ENCODE peak calls at places on chromosomes 3 and 15, in seven cellular contexts. R, N, U, Q, D, G and Y are unnamed samples.

GRCh38 chr3:99961756-99962515 is 144.3 kb downstream of the CMSS1 start:
- DNase-seq in D (no peak), N (no peak), R (no peak), G (no peak), Q (no peak), U (no peak), Y (no peak)

GRCh38 chr15:28023422-28023821 is 75.7 kb downstream of the OCA2 start:
- DNase-seq in N (no peak), D (no peak), U (no peak), G (no peak), R (no peak), Q (no peak), Y (no peak)

GRCh38 chr3:196650740-196651311 is 11.3 kb downstream of the NRROS start:
- DNase-seq in D (no peak), N (no peak), Q (peak; percentile 42), U (peak; percentile 48), R (peak; percentile 67), G (peak; percentile 39), Y (no peak)

GRCh38 chr3:184359610-184360009 is 1.8 kb downstream of the CLCN2 start:
- DNase-seq in D (peak; percentile 40), G (no peak), U (peak; percentile 29), Q (no peak), R (no peak), N (no peak), Y (no peak)

GRCh38 chr3:107249132-107249531 is 128.1 kb upstream of the CCDC54 start:
- DNase-seq in D (no peak), U (no peak), N (no peak), Q (no peak), R (no peak), G (no peak), Y (no peak)

GRCh38 chr3:11995061-11995460 is 9.1 kb upstream of the SYN2 start:
- DNase-seq in G (no peak), N (no peak), D (no peak), U (no peak), R (no peak), Q (no peak), Y (no peak)

GRCh38 chr3:159604151-159604581 is 384.5 kb upstream of the IL12A start:
- DNase-seq in G (no peak), Q (no peak), D (no peak), U (peak; percentile 94), R (peak; percentile 16), N (peak; percentile 47), Y (no peak)

GRCh38 chr3:120172070-120172469 is 77.8 kb upstream of the GSK3B start:
- DNase-seq in U (no peak), D (no peak), N (no peak), R (peak; percentile 25), Q (no peak), G (no peak), Y (no peak)

GRCh38 chr3:43389388-43390254 is 103.3 kb downstream of the SNRK start:
- DNase-seq in U (peak; percentile 60), N (peak; percentile 61), Q (peak; percentile 52), D (no peak), R (peak; percentile 55), G (peak; percentile 57), Y (no peak)

GRCh38 chr3:113954091-113954685 is 6.4 kb downstream of the ZDHHC23 start:
- DNase-seq in Q (no peak), R (no peak), G (no peak), N (no peak), D (no peak), U (no peak), Y (no peak)

GRCh38 chr3:155995525-155996370 is 124.6 kb upstream of the KCNAB1 start:
- DNase-seq in N (no peak), Q (no peak), G (no peak), D (no peak), R (no peak), U (no peak), Y (no peak)

GRCh38 chr3:147977001-147977400 is 567.8 kb downstream of the ZIC1 start:
- DNase-seq in Q (no peak), N (no peak), G (no peak), D (no peak), U (no peak), R (no peak), Y (no peak)

GRCh38 chr3:119508172-119508845 is 10.0 kb downstream of the TIMMDC1 start:
- DNase-seq in Q (no peak), U (no peak), D (no peak), R (no peak), N (no peak), G (no peak), Y (no peak)

GRCh38 chr15:90557651-90558084 is 27.9 kb downstream of the CRTC3 start:
- DNase-seq in G (peak; percentile 93), N (peak; percentile 63), Q (peak; percentile 64), R (peak; percentile 85), D (peak; percentile 75), U (peak; percentile 96), Y (no peak)
- H3K4me1 ChIP-seq in G (peaks cover 31% of the 10 kb centered on the region), N (peaks cover 66% of the 10 kb centered on the region), Q (peaks cover 8% of the 10 kb centered on the region), R (peaks cover 15% of the 10 kb centered on the region), D (peaks cover 40% of the 10 kb centered on the region), U (peaks cover 68% of the 10 kb centered on the region), Y (peaks cover 4% of the 10 kb centered on the region)

GRCh38 chr15:66615846-66616245 is 50.0 kb upstream of the LCTL start:
- DNase-seq in N (no peak), U (no peak), Q (no peak), G (no peak), D (no peak), R (no peak), Y (no peak)
- H3K4me1 ChIP-seq in N (peaks cover 72% of the 10 kb centered on the region), U (peaks cover 17% of the 10 kb centered on the region), Q (peaks cover 19% of the 10 kb centered on the region), G (peaks cover 46% of the 10 kb centered on the region), D (peaks cover 4% of the 10 kb centered on the region), R (no peaks in the 10 kb centered on the region), Y (peaks cover 22% of the 10 kb centered on the region)

DNA sequence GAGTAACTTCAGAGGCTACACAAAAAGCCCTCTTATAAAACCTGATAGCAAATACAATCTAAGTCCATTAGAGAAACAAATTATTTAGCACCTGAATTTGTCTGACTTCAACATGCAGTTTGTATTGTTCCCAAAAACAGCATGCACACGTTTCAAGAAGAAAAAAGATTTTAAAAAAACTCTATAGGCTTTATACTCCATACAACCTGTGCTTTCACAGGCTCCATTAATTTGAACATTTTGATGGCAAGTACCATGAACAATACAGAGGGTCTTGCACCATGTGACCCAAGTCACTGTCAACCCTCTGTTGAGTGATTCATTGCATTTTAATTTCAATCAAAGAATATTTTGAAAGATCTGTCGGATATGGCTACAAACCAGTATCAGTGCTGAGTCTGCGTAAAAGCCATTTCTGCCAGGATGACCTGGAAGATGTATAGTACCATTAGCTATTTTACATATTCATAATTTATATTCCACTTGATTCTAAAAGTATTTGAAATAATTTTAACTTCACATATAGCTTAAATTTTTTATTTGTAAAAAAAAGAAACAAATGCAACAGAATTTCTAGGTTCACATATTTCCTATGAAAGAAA is 13.2 kb downstream of the ANXA2 start:
- DNase-seq in Q (no peak), N (no peak), U (no peak), D (no peak), R (no peak), G (no peak), Y (no peak)
- H3K4me1 ChIP-seq in Q (peaks cover 9% of the 10 kb centered on the region), N (peaks cover 65% of the 10 kb centered on the region), U (peaks cover 11% of the 10 kb centered on the region), D (peaks cover 4% of the 10 kb centered on the region), R (no peaks in the 10 kb centered on the region), G (peaks cover 20% of the 10 kb centered on the region), Y (peaks cover 3% of the 10 kb centered on the region)

GRCh38 chr3:142886938-142887337 is 1.9 kb downstream of the PCOLCE2 start:
- DNase-seq in D (no peak), Q (no peak), G (no peak), R (no peak), N (no peak), U (no peak), Y (no peak)
- H3K4me1 ChIP-seq in D (no peaks in the 10 kb centered on the region), Q (no peaks in the 10 kb centered on the region), G (peaks cover 14% of the 10 kb centered on the region), R (no peaks in the 10 kb centered on the region), N (peaks cover 14% of the 10 kb centered on the region), U (no peaks in the 10 kb centered on the region), Y (peaks cover 2% of the 10 kb centered on the region)

GRCh38 chr15:60370105-60370803 is 27.5 kb downstream of the ANXA2 start:
- DNase-seq in N (no peak), D (no peak), R (peak; percentile 57), Q (no peak), G (no peak), U (no peak), Y (no peak)
- H3K4me1 ChIP-seq in N (peaks cover 55% of the 10 kb centered on the region), D (peaks cover 12% of the 10 kb centered on the region), R (no peaks in the 10 kb centered on the region), Q (peaks cover 16% of the 10 kb centered on the region), G (peaks cover 43% of the 10 kb centered on the region), U (peaks cover 26% of the 10 kb centered on the region), Y (no peaks in the 10 kb centered on the region)

GRCh38 chr3:39135170-39135805 is 18.1 kb downstream of the CSRNP1 start:
- DNase-seq in U (peak; percentile 71), R (peak; percentile 56), N (peak; percentile 77), D (no peak), Q (peak; percentile 71), G (peak; percentile 66), Y (no peak)

GRCh38 chr3:39133822-39134221 is 19.6 kb downstream of the CSRNP1 start:
- DNase-seq in D (no peak), Q (no peak), N (no peak), U (no peak), G (peak; percentile 9), R (no peak), Y (no peak)

GRCh38 chr3:39134305-39134704 is 19.1 kb downstream of the CSRNP1 start:
- DNase-seq in D (no peak), R (no peak), N (no peak), G (no peak), U (no peak), Q (no peak), Y (no peak)

GRCh38 chr3:39132096-39133092 is 21.0 kb downstream of the CSRNP1 start:
- DNase-seq in Q (no peak), D (no peak), R (no peak), N (no peak), U (no peak), G (peak; percentile 33), Y (no peak)

DNA sequence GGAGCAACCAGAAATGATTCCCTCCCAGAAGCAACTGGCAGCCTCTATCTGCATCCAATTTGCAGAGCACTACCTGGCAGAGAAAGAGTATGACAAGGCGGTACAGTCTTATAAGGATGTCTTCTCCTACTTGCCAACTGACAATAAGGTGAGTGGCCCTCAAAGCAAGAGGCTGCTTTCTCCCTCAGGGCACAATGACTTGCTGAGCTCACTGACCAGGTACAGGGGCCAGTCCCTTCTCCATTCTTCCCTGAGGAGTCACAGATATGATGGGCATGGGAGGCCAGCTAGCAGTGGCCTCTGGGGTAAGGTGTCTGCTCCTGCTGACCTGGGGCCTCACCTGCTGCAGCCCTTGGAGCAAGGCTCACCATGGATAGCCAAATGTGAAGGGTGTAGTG is 20.3 kb downstream of the CSRNP1 start:
- DNase-seq in R (no peak), U (no peak), D (no peak), Q (no peak), N (no peak), G (no peak), Y (no peak)
- H3K4me1 ChIP-seq in R (no peaks in the 10 kb centered on the region), U (peaks cover 7% of the 10 kb centered on the region), D (no peaks in the 10 kb centered on the region), Q (peaks cover 48% of the 10 kb centered on the region), N (peaks cover 54% of the 10 kb centered on the region), G (peaks cover 23% of the 10 kb centered on the region), Y (no peaks in the 10 kb centered on the region)

DNA sequence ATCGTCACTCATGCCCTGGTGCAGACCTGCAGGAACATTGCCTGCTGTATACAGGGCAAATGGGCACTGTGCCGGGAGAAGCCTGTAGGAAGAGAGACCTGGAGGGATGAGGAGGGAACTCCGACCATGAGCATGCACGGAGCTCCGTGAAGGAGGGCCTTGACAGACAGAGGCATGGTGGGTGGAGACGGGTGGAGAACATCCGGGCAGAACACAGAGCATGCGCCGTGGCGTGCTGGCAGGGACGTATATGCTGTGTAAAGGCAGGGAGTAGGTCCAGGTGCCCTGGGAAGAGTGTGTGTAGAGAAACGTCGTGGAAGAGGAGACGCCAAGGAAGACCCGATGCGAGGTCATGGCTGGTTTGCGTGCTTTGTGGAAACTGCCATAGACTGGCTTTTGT is 133.0 kb upstream of the FAN1 start:
- DNase-seq in R (no peak), D (no peak), Q (no peak), U (no peak), G (no peak), N (no peak), Y (no peak)
- H3K4me1 ChIP-seq in R (no peaks in the 10 kb centered on the region), D (no peaks in the 10 kb centered on the region), Q (peaks cover 1% of the 10 kb centered on the region), U (no peaks in the 10 kb centered on the region), G (no peaks in the 10 kb centered on the region), N (no peaks in the 10 kb centered on the region), Y (no peaks in the 10 kb centered on the region)